ENCODE peak calls at places on chromosomes 2 and 18, in five cellular contexts. V, N, M, O and Y are unnamed samples.

GRCh38 chr2:62196278-62196901 is 475 bp downstream of the B3GNT2 start:
- DNase-seq in V (peak; percentile 71), N (no peak), M (no peak), O (peak; percentile 86), Y (no peak)

GRCh38 chr2:71212336-71212735 is 14.6 kb downstream of the PAIP2B start:
- DNase-seq in V (no peak), N (no peak), M (no peak), O (no peak), Y (no peak)

GRCh38 chr18:58452392-58453166 is 176.3 kb downstream of the ALPK2 start:
- DNase-seq in V (no peak), N (no peak), M (no peak), O (no peak), Y (no peak)

GRCh38 chr2:12787891-12788783 is 71.4 kb downstream of the TRIB2 start:
- DNase-seq in V (no peak), N (no peak), M (no peak), O (no peak), Y (peak; percentile 89)

GRCh38 chr18:23230688-23231087 is 95.4 kb downstream of the CABLES1 start:
- DNase-seq in V (no peak), N (no peak), M (no peak), O (no peak), Y (no peak)

GRCh38 chr2:183605440-183605839 is 481.2 kb downstream of the NUP35 start:
- DNase-seq in V (no peak), N (no peak), M (no peak), O (no peak), Y (no peak)

GRCh38 chr18:79956276-79956675 is 4.8 kb upstream of the SLC66A2 start:
- DNase-seq in V (no peak), N (peak; percentile 1), M (no peak), O (peak; percentile 24), Y (no peak)

GRCh38 chr2:10233131-10234012 is 69.3 kb upstream of the HPCAL1 start:
- DNase-seq in V (no peak), N (no peak), M (no peak), O (peak; percentile 22), Y (no peak)

GRCh38 chr2:151478011-151478410 is 68.3 kb downstream of the RIF1 start:
- DNase-seq in V (no peak), N (no peak), M (no peak), O (no peak), Y (no peak)

GRCh38 chr2:100218552-100218951 is 76.2 kb upstream of the AFF3 start:
- DNase-seq in V (no peak), N (no peak), M (no peak), O (no peak), Y (no peak)

GRCh38 chr2:166117491-166117890 is 10.3 kb downstream of the SCN1A start:
- DNase-seq in V (no peak), N (no peak), M (no peak), O (no peak), Y (no peak)

DNA sequence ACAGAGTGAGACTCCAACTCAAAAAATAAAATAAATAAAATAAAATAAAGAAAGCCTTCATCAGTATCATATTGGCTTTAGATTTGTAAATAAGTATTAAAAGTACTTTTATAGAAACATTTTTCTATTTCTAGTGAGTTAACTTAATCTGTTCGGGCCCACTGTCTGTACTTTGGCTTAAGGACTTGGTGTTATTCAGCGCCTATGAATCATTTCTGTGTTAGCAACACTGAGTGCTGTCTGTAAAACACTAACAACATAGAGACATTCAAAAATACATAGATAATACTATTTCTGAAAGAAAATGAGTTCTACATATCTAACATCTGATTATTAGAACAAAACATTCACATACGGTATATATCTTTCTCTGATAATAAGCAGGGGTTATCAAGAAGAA is 221.5 kb upstream of the CDH19 start:
- DNase-seq in V (no peak), N (no peak), M (no peak), O (no peak), Y (no peak)
- TF ChIP-seq CTCF in V (no peak), N (no peak), M (no peak), O (no peak), Y (no peak)

GRCh38 chr2:191499050-191499449 is 178.9 kb upstream of the NABP1 start:
- DNase-seq in V (no peak), N (no peak), M (no peak), O (no peak), Y (no peak)

GRCh38 chr2:191500566-191501389 is 177.2 kb upstream of the NABP1 start:
- DNase-seq in V (no peak), N (peak; percentile 35), M (no peak), O (no peak), Y (no peak)

GRCh38 chr2:191497822-191498221 is 180.1 kb upstream of the NABP1 start:
- DNase-seq in V (no peak), N (no peak), M (no peak), O (no peak), Y (no peak)

GRCh38 chr2:191499874-191500565 is 177.9 kb upstream of the NABP1 start:
- DNase-seq in V (no peak), N (no peak), M (no peak), O (no peak), Y (peak; percentile 44)

GRCh38 chr2:191501390-191502168 is 176.4 kb upstream of the NABP1 start:
- DNase-seq in V (no peak), N (no peak), M (no peak), O (no peak), Y (no peak)
- TF ChIP-seq CTCF in V (peak; percentile 48), N (peak; percentile 82), M (no peak), O (peak; percentile 59), Y (peak; percentile 59)

GRCh38 chr2:237592425-237592980 is 2.0 kb upstream of the RAB17 start:
- DNase-seq in V (no peak), N (no peak), M (no peak), O (peak; percentile 51), Y (no peak)

GRCh38 chr2:237593036-237593435 is 2.5 kb upstream of the RAB17 start:
- DNase-seq in V (no peak), N (no peak), M (no peak), O (peak; percentile 51), Y (no peak)

GRCh38 chr2:237593596-237594310 is 3.2 kb upstream of the RAB17 start:
- DNase-seq in V (no peak), N (no peak), M (no peak), O (peak; percentile 82), Y (no peak)

GRCh38 chr2:237596518-237596855 is 6.0 kb upstream of the RAB17 start:
- DNase-seq in V (no peak), N (no peak), M (no peak), O (no peak), Y (no peak)

GRCh38 chr2:237594514-237594871 is 4.0 kb upstream of the RAB17 start:
- DNase-seq in V (no peak), N (no peak), M (no peak), O (no peak), Y (no peak)
- TF ChIP-seq CTCF in V (no peak), N (no peak), M (no peak), O (no peak), Y (no peak)

DNA sequence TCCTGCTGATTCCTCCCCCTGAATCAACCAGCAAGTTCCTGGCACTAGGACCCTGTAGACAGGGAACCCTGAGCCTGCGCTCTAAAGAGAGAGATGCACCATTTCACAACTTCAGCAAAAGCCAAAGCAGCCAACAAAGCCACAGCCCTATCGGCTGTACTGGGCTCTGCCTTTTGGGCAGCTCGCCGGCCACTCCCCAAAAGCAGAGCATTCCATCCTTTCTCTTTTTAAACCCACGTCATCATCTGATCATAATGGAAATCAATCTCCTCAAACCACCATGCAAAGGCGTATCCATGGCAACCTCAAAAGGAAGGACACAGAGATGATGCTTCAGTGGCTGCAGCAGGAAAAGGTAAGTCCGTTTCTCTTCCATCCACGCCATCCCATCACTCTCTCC is 5.3 kb upstream of the DCTN1 start:
- DNase-seq in V (no peak), N (no peak), M (no peak), O (no peak), Y (no peak)
- TF ChIP-seq CTCF in V (no peak), N (no peak), M (no peak), O (no peak), Y (no peak)

DNA sequence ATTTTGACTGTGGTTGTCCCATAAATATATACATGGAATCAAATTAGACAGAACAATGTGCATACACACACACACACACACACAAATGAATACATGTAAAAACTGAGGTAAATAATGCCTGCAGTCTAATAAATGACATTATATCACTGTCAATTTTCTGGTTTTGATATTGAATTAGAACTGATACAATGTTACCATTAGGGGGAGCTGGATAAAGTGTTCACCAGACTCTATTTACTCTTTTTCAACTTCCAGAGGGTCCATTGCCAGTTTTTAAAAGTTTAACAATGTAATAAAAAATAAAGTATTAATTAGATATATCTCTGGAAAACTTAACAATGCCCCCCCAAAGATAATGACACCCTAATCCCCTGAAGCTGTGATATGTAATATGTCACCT is 1666.8 kb upstream of the TMEFF2 start:
- DNase-seq in V (no peak), N (no peak), M (no peak), O (no peak), Y (no peak)
- TF ChIP-seq CTCF in V (peak; percentile 55), N (no peak), M (peak; percentile 20), O (peak; percentile 60), Y (no peak)